ENCODE peak calls at places on chromosome 18, in six cellular contexts. One of them, this sample, is unnamed.

GRCh38 chr18:59917422-59917821 is 17.6 kb downstream of the PMAIP1 start:
- DNase-seq in fibroblast of the aortic adventitia: peak; percentile 48
- DNase-seq in HCT116: no peak
- DNase-seq in foreskin fibroblast: no peak
- DNase-seq in uterus: no peak
- DNase-seq in heart right ventricle: no peak
- DNase-seq in this sample: peak; percentile 82

GRCh38 chr18:74050807-74051206 is 96.8 kb downstream of the FBXO15 start:
- DNase-seq in uterus: no peak
- DNase-seq in HCT116: no peak
- DNase-seq in foreskin fibroblast: peak; percentile 6
- DNase-seq in fibroblast of the aortic adventitia: no peak
- DNase-seq in heart right ventricle: no peak
- DNase-seq in this sample: no peak

GRCh38 chr18:35982404-35983114 is 10.1 kb downstream of the RMP24 start:
- DNase-seq in heart right ventricle: no peak
- DNase-seq in HCT116: no peak
- DNase-seq in fibroblast of the aortic adventitia: peak; percentile 24
- DNase-seq in foreskin fibroblast: peak; percentile 67
- DNase-seq in uterus: no peak
- DNase-seq in this sample: peak; percentile 13

GRCh38 chr18:47736376-47737140 is 193.9 kb downstream of the SMAD2 start:
- DNase-seq in HCT116: no peak
- DNase-seq in foreskin fibroblast: no peak
- DNase-seq in fibroblast of the aortic adventitia: no peak
- DNase-seq in uterus: no peak
- DNase-seq in heart right ventricle: no peak
- DNase-seq in this sample: no peak

GRCh38 chr18:22485808-22486244 is 68.1 kb upstream of the CTAGE1 start:
- DNase-seq in foreskin fibroblast: no peak
- DNase-seq in uterus: no peak
- DNase-seq in heart right ventricle: no peak
- DNase-seq in fibroblast of the aortic adventitia: peak; percentile 70
- DNase-seq in HCT116: no peak
- DNase-seq in this sample: peak; percentile 58

GRCh38 chr18:79610461-79611039 is 69.1 kb upstream of the CTDP1 start:
- DNase-seq in HCT116: no peak
- DNase-seq in fibroblast of the aortic adventitia: no peak
- DNase-seq in heart right ventricle: no peak
- DNase-seq in uterus: no peak
- DNase-seq in foreskin fibroblast: no peak
- DNase-seq in this sample: no peak

GRCh38 chr18:77065221-77065981 is 67.2 kb downstream of the MBP start:
- DNase-seq in foreskin fibroblast: peak; percentile 80
- DNase-seq in heart right ventricle: no peak
- DNase-seq in fibroblast of the aortic adventitia: peak; percentile 96
- DNase-seq in HCT116: peak; percentile 82
- DNase-seq in uterus: no peak
- DNase-seq in this sample: peak; percentile 98

GRCh38 chr18:3042337-3042736 is 29.4 kb upstream of the LPIN2 start:
- DNase-seq in fibroblast of the aortic adventitia: no peak
- DNase-seq in HCT116: no peak
- DNase-seq in uterus: no peak
- DNase-seq in heart right ventricle: no peak
- DNase-seq in foreskin fibroblast: no peak
- DNase-seq in this sample: no peak

GRCh38 chr18:30562231-30562630 is 480.3 kb downstream of the DSC3 start:
- DNase-seq in HCT116: no peak
- DNase-seq in heart right ventricle: no peak
- DNase-seq in uterus: no peak
- DNase-seq in foreskin fibroblast: no peak
- DNase-seq in fibroblast of the aortic adventitia: no peak
- DNase-seq in this sample: no peak

GRCh38 chr18:72986103-72986502 is 118.3 kb upstream of the NETO1 start:
- DNase-seq in uterus: no peak
- DNase-seq in foreskin fibroblast: peak; percentile 8
- DNase-seq in heart right ventricle: no peak
- DNase-seq in fibroblast of the aortic adventitia: no peak
- DNase-seq in HCT116: no peak
- DNase-seq in this sample: no peak

GRCh38 chr18:47987456-47987735 is 56.9 kb upstream of the SMAD2 start:
- DNase-seq in uterus: no peak
- DNase-seq in HCT116: no peak
- DNase-seq in foreskin fibroblast: no peak
- DNase-seq in heart right ventricle: no peak
- DNase-seq in fibroblast of the aortic adventitia: no peak
- DNase-seq in this sample: no peak

GRCh38 chr18:22710628-22711380 is 222.3 kb upstream of the RBBP8 start:
- DNase-seq in foreskin fibroblast: no peak
- DNase-seq in heart right ventricle: peak; percentile 49
- DNase-seq in HCT116: no peak
- DNase-seq in fibroblast of the aortic adventitia: peak; percentile 71
- DNase-seq in uterus: peak; percentile 64
- DNase-seq in this sample: peak; percentile 66

GRCh38 chr18:154151-154550 is 4.2 kb upstream of the USP14 start:
- DNase-seq in foreskin fibroblast: peak; percentile 9
- DNase-seq in HCT116: no peak
- DNase-seq in fibroblast of the aortic adventitia: peak; percentile 39
- DNase-seq in heart right ventricle: no peak
- DNase-seq in uterus: no peak
- DNase-seq in this sample: peak; percentile 14

DNA sequence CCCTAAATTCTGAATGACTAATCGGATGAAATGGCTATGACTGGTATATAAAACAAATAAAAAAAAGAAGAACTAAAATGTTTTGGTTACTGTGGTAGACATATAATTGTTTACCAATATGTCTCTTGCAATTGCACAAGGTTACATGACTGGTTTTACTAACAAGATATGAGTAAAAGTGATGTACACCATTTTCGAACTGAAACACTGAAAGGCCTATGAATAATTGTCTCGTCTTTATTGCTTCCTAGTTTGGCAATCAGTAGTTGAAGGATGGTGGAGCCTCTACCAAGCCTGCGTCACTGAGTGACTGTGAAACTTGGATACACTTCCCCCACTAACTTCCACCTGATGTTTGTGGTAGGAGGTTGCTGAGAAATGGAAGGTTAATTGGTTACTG is 16.5 kb downstream of the CDH19 start:
- DNase-seq in uterus: no peak
- DNase-seq in fibroblast of the aortic adventitia: no peak
- DNase-seq in HCT116: no peak
- DNase-seq in foreskin fibroblast: no peak
- DNase-seq in heart right ventricle: no peak
- DNase-seq in this sample: no peak
- H3K4me3 ChIP-seq in uterus: no peak overlapping the region
- H3K4me3 ChIP-seq in fibroblast of the aortic adventitia: no peak overlapping the region
- H3K4me3 ChIP-seq in HCT116: no peak overlapping the region
- H3K4me3 ChIP-seq in foreskin fibroblast: no peak overlapping the region
- H3K4me3 ChIP-seq in heart right ventricle: no peak overlapping the region
- H3K4me3 ChIP-seq in this sample: no peak overlapping the region

DNA sequence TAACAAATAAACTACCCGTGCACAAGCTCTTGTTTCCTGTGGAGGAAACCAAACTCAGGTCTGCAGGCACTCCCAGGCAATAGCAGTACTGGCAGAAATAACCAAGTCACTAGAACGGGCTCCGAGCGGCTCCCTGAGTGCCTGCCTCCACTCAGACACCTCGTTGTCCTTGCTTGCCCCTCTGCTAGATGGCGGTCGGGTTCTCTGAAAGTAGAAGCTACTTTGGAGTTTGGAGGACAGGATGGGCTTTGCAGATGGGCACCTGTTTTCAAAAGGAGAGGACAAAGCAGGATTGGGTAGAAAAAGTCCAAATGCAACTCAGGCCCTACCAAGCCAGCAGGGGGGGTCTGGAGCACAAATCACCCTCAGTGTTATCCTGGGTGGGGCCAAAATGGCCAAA is 136.4 kb downstream of the LRRC30 start:
- DNase-seq in fibroblast of the aortic adventitia: no peak
- DNase-seq in heart right ventricle: no peak
- DNase-seq in foreskin fibroblast: no peak
- DNase-seq in HCT116: no peak
- DNase-seq in uterus: no peak
- DNase-seq in this sample: no peak
- TF ChIP-seq CTCF in fibroblast of the aortic adventitia: no peak
- TF ChIP-seq CTCF in heart right ventricle: no peak
- TF ChIP-seq CTCF in foreskin fibroblast: no peak
- TF ChIP-seq CTCF in HCT116: no peak
- TF ChIP-seq CTCF in uterus: no peak
- TF ChIP-seq CTCF in this sample: no peak

DNA sequence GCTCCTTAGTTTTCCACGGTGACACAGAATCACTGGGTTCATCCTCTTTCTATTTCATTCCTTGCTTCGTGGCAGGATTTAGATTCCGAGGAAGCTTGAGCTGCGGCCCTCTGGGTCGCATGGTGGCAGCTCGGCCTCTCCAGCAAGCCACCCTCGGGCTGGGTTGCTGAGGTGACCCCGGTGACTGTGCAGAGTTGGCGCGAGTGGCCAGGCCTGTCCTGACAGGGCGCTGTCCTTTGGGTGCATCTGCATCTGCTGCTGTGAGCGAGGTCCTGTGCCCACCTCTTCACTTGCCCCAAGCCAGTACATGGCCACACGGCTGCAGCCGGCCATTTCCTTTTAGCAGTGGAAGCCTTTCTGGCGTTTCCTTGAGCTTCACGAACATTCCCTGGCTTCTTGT is 21.8 kb downstream of the PRELID3A start:
- DNase-seq in HCT116: no peak
- DNase-seq in heart right ventricle: no peak
- DNase-seq in uterus: no peak
- DNase-seq in foreskin fibroblast: no peak
- DNase-seq in fibroblast of the aortic adventitia: no peak
- DNase-seq in this sample: no peak
- H3K4me3 ChIP-seq in HCT116: no peak overlapping the region
- H3K4me3 ChIP-seq in heart right ventricle: no peak overlapping the region
- H3K4me3 ChIP-seq in uterus: no peak overlapping the region
- H3K4me3 ChIP-seq in foreskin fibroblast: no peak overlapping the region
- H3K4me3 ChIP-seq in fibroblast of the aortic adventitia: no peak overlapping the region
- H3K4me3 ChIP-seq in this sample: no peak overlapping the region

GRCh38 chr18:27033722-27034121 is 151.4 kb downstream of the CHST9 start:
- DNase-seq in uterus: no peak
- DNase-seq in foreskin fibroblast: no peak
- DNase-seq in heart right ventricle: no peak
- DNase-seq in fibroblast of the aortic adventitia: no peak
- DNase-seq in HCT116: no peak
- DNase-seq in this sample: no peak
- TF ChIP-seq CTCF in uterus: no peak
- TF ChIP-seq CTCF in foreskin fibroblast: no peak
- TF ChIP-seq CTCF in heart right ventricle: no peak
- TF ChIP-seq CTCF in fibroblast of the aortic adventitia: no peak
- TF ChIP-seq CTCF in HCT116: no peak
- TF ChIP-seq CTCF in this sample: no peak

GRCh38 chr18:4282954-4283353 is 172.2 kb downstream of the DLGAP1 start:
- DNase-seq in fibroblast of the aortic adventitia: no peak
- DNase-seq in heart right ventricle: no peak
- DNase-seq in uterus: no peak
- DNase-seq in foreskin fibroblast: no peak
- DNase-seq in HCT116: no peak
- DNase-seq in this sample: no peak
- H3K4me3 ChIP-seq in fibroblast of the aortic adventitia: no peak overlapping the region
- H3K4me3 ChIP-seq in heart right ventricle: no peak overlapping the region
- H3K4me3 ChIP-seq in uterus: no peak overlapping the region
- H3K4me3 ChIP-seq in foreskin fibroblast: no peak overlapping the region
- H3K4me3 ChIP-seq in HCT116: no peak overlapping the region
- H3K4me3 ChIP-seq in this sample: no peak overlapping the region

GRCh38 chr18:4360221-4360715 is 94.8 kb downstream of the DLGAP1 start:
- DNase-seq in heart right ventricle: no peak
- DNase-seq in fibroblast of the aortic adventitia: no peak
- DNase-seq in uterus: no peak
- DNase-seq in HCT116: no peak
- DNase-seq in foreskin fibroblast: no peak
- DNase-seq in this sample: no peak
- TF ChIP-seq CTCF in heart right ventricle: no peak
- TF ChIP-seq CTCF in fibroblast of the aortic adventitia: no peak
- TF ChIP-seq CTCF in uterus: no peak
- TF ChIP-seq CTCF in HCT116: no peak
- TF ChIP-seq CTCF in foreskin fibroblast: no peak
- TF ChIP-seq CTCF in this sample: no peak

GRCh38 chr18:32771871-32772499 is 838 bp downstream of the KLHL14 start:
- DNase-seq in uterus: no peak
- DNase-seq in fibroblast of the aortic adventitia: no peak
- DNase-seq in HCT116: no peak
- DNase-seq in heart right ventricle: peak; percentile 8
- DNase-seq in foreskin fibroblast: no peak
- DNase-seq in this sample: no peak
- H3K4me3 ChIP-seq in uterus: peak overlapping the region; percentile 36
- H3K4me3 ChIP-seq in fibroblast of the aortic adventitia: peak overlapping the region; percentile 22
- H3K4me3 ChIP-seq in HCT116: no peak overlapping the region
- H3K4me3 ChIP-seq in heart right ventricle: peak overlapping the region; percentile 8
- H3K4me3 ChIP-seq in foreskin fibroblast: no peak overlapping the region
- H3K4me3 ChIP-seq in this sample: no peak overlapping the region

GRCh38 chr18:58310517-58310916 is 266.5 kb downstream of the NEDD4L start:
- DNase-seq in HCT116: no peak
- DNase-seq in foreskin fibroblast: no peak
- DNase-seq in uterus: no peak
- DNase-seq in heart right ventricle: peak; percentile 42
- DNase-seq in fibroblast of the aortic adventitia: no peak
- DNase-seq in this sample: no peak

GRCh38 chr18:58307441-58307840 is 263.4 kb downstream of the NEDD4L start:
- DNase-seq in uterus: no peak
- DNase-seq in heart right ventricle: no peak
- DNase-seq in HCT116: no peak
- DNase-seq in foreskin fibroblast: no peak
- DNase-seq in fibroblast of the aortic adventitia: no peak
- DNase-seq in this sample: no peak

GRCh38 chr18:58309610-58310239 is 265.7 kb downstream of the NEDD4L start:
- DNase-seq in HCT116: no peak
- DNase-seq in fibroblast of the aortic adventitia: no peak
- DNase-seq in uterus: no peak
- DNase-seq in heart right ventricle: no peak
- DNase-seq in foreskin fibroblast: no peak
- DNase-seq in this sample: no peak

GRCh38 chr18:58308463-58308862 is 264.4 kb downstream of the NEDD4L start:
- DNase-seq in heart right ventricle: no peak
- DNase-seq in HCT116: no peak
- DNase-seq in uterus: no peak
- DNase-seq in foreskin fibroblast: no peak
- DNase-seq in fibroblast of the aortic adventitia: no peak
- DNase-seq in this sample: no peak

DNA sequence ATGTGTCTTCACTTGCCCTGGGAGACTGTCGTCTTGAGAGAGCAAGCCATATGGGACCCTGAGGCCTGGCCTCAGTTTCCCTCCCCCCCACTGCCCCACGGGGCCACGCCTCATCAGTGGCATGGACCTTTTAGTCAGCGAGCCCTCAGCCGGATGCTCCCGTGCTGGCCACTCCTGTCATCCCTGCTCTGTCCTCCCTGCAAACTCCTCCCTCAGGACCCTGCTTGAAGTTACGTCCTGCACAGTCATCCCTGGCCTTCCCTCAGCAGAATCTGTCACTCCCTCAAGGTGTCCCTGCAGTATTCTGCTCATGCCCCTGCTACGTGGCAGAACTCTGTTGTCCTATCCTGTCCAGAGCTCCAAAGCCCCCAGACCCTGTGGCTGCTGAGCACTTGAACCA is 265.1 kb downstream of the NEDD4L start:
- DNase-seq in uterus: no peak
- DNase-seq in heart right ventricle: no peak
- DNase-seq in HCT116: no peak
- DNase-seq in fibroblast of the aortic adventitia: no peak
- DNase-seq in foreskin fibroblast: no peak
- DNase-seq in this sample: no peak
- TF ChIP-seq CTCF in uterus: no peak
- TF ChIP-seq CTCF in heart right ventricle: no peak
- TF ChIP-seq CTCF in HCT116: no peak
- TF ChIP-seq CTCF in fibroblast of the aortic adventitia: no peak
- TF ChIP-seq CTCF in foreskin fibroblast: no peak
- TF ChIP-seq CTCF in this sample: no peak